ENCODE peak calls at places on chromosomes 2 and 18, in five cellular contexts. One of them, this sample, is unnamed.
A peak's percentile ranks its signal among the peaks of the same experiment; 100 is the strongest.

GRCh38 chr2:23601301-23601965 is 216.5 kb downstream of the KLHL29 start:
- DNase-seq in stromal cell of bone marrow: no peak
- DNase-seq in activated T-cell treated with anti-CD3 and anti-CD28 coated beads, Interleukin-2, amount 50 U/mL, for 24 hours: no peak
- DNase-seq in fibroblast of mammary gland: no peak
- DNase-seq in AG10803: peak; percentile 27
- DNase-seq in this sample: peak; percentile 65

GRCh38 chr2:99691931-99692330 is 202.1 kb upstream of the REV1 start:
- DNase-seq in activated T-cell treated with anti-CD3 and anti-CD28 coated beads, Interleukin-2, amount 50 U/mL, for 24 hours: no peak
- DNase-seq in fibroblast of mammary gland: no peak
- DNase-seq in stromal cell of bone marrow: no peak
- DNase-seq in AG10803: no peak
- DNase-seq in this sample: no peak

GRCh38 chr2:174522553-174522952 is 35.7 kb upstream of the GPR155 start:
- DNase-seq in activated T-cell treated with anti-CD3 and anti-CD28 coated beads, Interleukin-2, amount 50 U/mL, for 24 hours: no peak
- DNase-seq in AG10803: peak; percentile 12
- DNase-seq in stromal cell of bone marrow: no peak
- DNase-seq in fibroblast of mammary gland: peak; percentile 33
- DNase-seq in this sample: peak; percentile 27

GRCh38 chr2:102509749-102510148 is 36.7 kb downstream of the SLC9A4 start:
- DNase-seq in stromal cell of bone marrow: no peak
- DNase-seq in AG10803: no peak
- DNase-seq in activated T-cell treated with anti-CD3 and anti-CD28 coated beads, Interleukin-2, amount 50 U/mL, for 24 hours: no peak
- DNase-seq in fibroblast of mammary gland: peak; percentile 28
- DNase-seq in this sample: no peak

GRCh38 chr2:46118656-46119338 is 178.4 kb upstream of the EPAS1 start:
- DNase-seq in AG10803: peak; percentile 42
- DNase-seq in activated T-cell treated with anti-CD3 and anti-CD28 coated beads, Interleukin-2, amount 50 U/mL, for 24 hours: no peak
- DNase-seq in stromal cell of bone marrow: peak; percentile 42
- DNase-seq in fibroblast of mammary gland: no peak
- DNase-seq in this sample: no peak

GRCh38 chr18:47191956-47192355 is 15.8 kb upstream of the IER3IP1 start:
- DNase-seq in AG10803: peak; percentile 15
- DNase-seq in activated T-cell treated with anti-CD3 and anti-CD28 coated beads, Interleukin-2, amount 50 U/mL, for 24 hours: no peak
- DNase-seq in stromal cell of bone marrow: no peak
- DNase-seq in fibroblast of mammary gland: peak; percentile 50
- DNase-seq in this sample: no peak

GRCh38 chr18:34901299-34901698 is 139.9 kb upstream of the MAPRE2 start:
- DNase-seq in activated T-cell treated with anti-CD3 and anti-CD28 coated beads, Interleukin-2, amount 50 U/mL, for 24 hours: no peak
- DNase-seq in stromal cell of bone marrow: no peak
- DNase-seq in fibroblast of mammary gland: peak; percentile 29
- DNase-seq in AG10803: peak; percentile 6
- DNase-seq in this sample: no peak

GRCh38 chr18:22186484-22186971 is 17.1 kb downstream of the GATA6 start:
- DNase-seq in activated T-cell treated with anti-CD3 and anti-CD28 coated beads, Interleukin-2, amount 50 U/mL, for 24 hours: no peak
- DNase-seq in fibroblast of mammary gland: no peak
- DNase-seq in AG10803: no peak
- DNase-seq in stromal cell of bone marrow: no peak
- DNase-seq in this sample: no peak

GRCh38 chr2:230797515-230798495 is 66.9 kb upstream of the ITM2C start:
- DNase-seq in stromal cell of bone marrow: no peak
- DNase-seq in activated T-cell treated with anti-CD3 and anti-CD28 coated beads, Interleukin-2, amount 50 U/mL, for 24 hours: no peak
- DNase-seq in AG10803: no peak
- DNase-seq in fibroblast of mammary gland: peak; percentile 81
- DNase-seq in this sample: no peak

GRCh38 chr18:79898952-79899608 is 52.4 kb downstream of the SLC66A2 start:
- DNase-seq in fibroblast of mammary gland: no peak
- DNase-seq in AG10803: no peak
- DNase-seq in activated T-cell treated with anti-CD3 and anti-CD28 coated beads, Interleukin-2, amount 50 U/mL, for 24 hours: peak; percentile 17
- DNase-seq in stromal cell of bone marrow: no peak
- DNase-seq in this sample: no peak

GRCh38 chr2:195520671-195521155 is 136.3 kb upstream of the SLC39A10 start:
- DNase-seq in fibroblast of mammary gland: peak; percentile 86
- DNase-seq in activated T-cell treated with anti-CD3 and anti-CD28 coated beads, Interleukin-2, amount 50 U/mL, for 24 hours: no peak
- DNase-seq in stromal cell of bone marrow: peak; percentile 61
- DNase-seq in AG10803: peak; percentile 83
- DNase-seq in this sample: peak; percentile 50

GRCh38 chr2:130864830-130865229 is 28.1 kb downstream of the ARHGEF4 start:
- DNase-seq in fibroblast of mammary gland: peak; percentile 66
- DNase-seq in stromal cell of bone marrow: peak; percentile 17
- DNase-seq in AG10803: peak; percentile 62
- DNase-seq in activated T-cell treated with anti-CD3 and anti-CD28 coated beads, Interleukin-2, amount 50 U/mL, for 24 hours: no peak
- DNase-seq in this sample: no peak

GRCh38 chr2:48039209-48039990 is 133.1 kb upstream of the FBXO11 start:
- DNase-seq in activated T-cell treated with anti-CD3 and anti-CD28 coated beads, Interleukin-2, amount 50 U/mL, for 24 hours: no peak
- DNase-seq in AG10803: no peak
- DNase-seq in fibroblast of mammary gland: no peak
- DNase-seq in stromal cell of bone marrow: no peak
- DNase-seq in this sample: no peak

GRCh38 chr2:209671280-209671679 is 100.4 kb upstream of the UNC80 start:
- DNase-seq in activated T-cell treated with anti-CD3 and anti-CD28 coated beads, Interleukin-2, amount 50 U/mL, for 24 hours: no peak
- DNase-seq in AG10803: no peak
- DNase-seq in fibroblast of mammary gland: no peak
- DNase-seq in stromal cell of bone marrow: no peak
- DNase-seq in this sample: no peak

GRCh38 chr2:111029135-111029927 is 91.4 kb upstream of the BCL2L11 start:
- DNase-seq in fibroblast of mammary gland: no peak
- DNase-seq in activated T-cell treated with anti-CD3 and anti-CD28 coated beads, Interleukin-2, amount 50 U/mL, for 24 hours: no peak
- DNase-seq in AG10803: no peak
- DNase-seq in stromal cell of bone marrow: no peak
- DNase-seq in this sample: no peak

GRCh38 chr2:239216614-239217273 is 184.1 kb downstream of the HDAC4 start:
- DNase-seq in stromal cell of bone marrow: no peak
- DNase-seq in fibroblast of mammary gland: no peak
- DNase-seq in AG10803: no peak
- DNase-seq in activated T-cell treated with anti-CD3 and anti-CD28 coated beads, Interleukin-2, amount 50 U/mL, for 24 hours: peak; percentile 75
- DNase-seq in this sample: no peak

GRCh38 chr18:78542204-78542603 is 437.4 kb upstream of the SALL3 start:
- DNase-seq in fibroblast of mammary gland: no peak
- DNase-seq in AG10803: no peak
- DNase-seq in stromal cell of bone marrow: no peak
- DNase-seq in activated T-cell treated with anti-CD3 and anti-CD28 coated beads, Interleukin-2, amount 50 U/mL, for 24 hours: no peak
- DNase-seq in this sample: no peak

GRCh38 chr18:59719533-59720325 is 22.5 kb upstream of the CCBE1 start:
- DNase-seq in activated T-cell treated with anti-CD3 and anti-CD28 coated beads, Interleukin-2, amount 50 U/mL, for 24 hours: no peak
- DNase-seq in fibroblast of mammary gland: peak; percentile 94
- DNase-seq in stromal cell of bone marrow: peak; percentile 93
- DNase-seq in AG10803: peak; percentile 97
- DNase-seq in this sample: peak; percentile 96

GRCh38 chr2:150169230-150169629 is 318.2 kb downstream of the RND3 start:
- DNase-seq in activated T-cell treated with anti-CD3 and anti-CD28 coated beads, Interleukin-2, amount 50 U/mL, for 24 hours: no peak
- DNase-seq in fibroblast of mammary gland: peak; percentile 71
- DNase-seq in stromal cell of bone marrow: peak; percentile 93
- DNase-seq in AG10803: peak; percentile 68
- DNase-seq in this sample: peak; percentile 32

GRCh38 chr18:6741290-6741689 is 11.8 kb downstream of the ARHGAP28 start:
- DNase-seq in stromal cell of bone marrow: peak; percentile 99
- DNase-seq in activated T-cell treated with anti-CD3 and anti-CD28 coated beads, Interleukin-2, amount 50 U/mL, for 24 hours: no peak
- DNase-seq in AG10803: peak; percentile 88
- DNase-seq in fibroblast of mammary gland: peak; percentile 99
- DNase-seq in this sample: peak; percentile 93

GRCh38 chr2:124693156-124693555 is 668.1 kb downstream of the CNTNAP5 start:
- DNase-seq in fibroblast of mammary gland: no peak
- DNase-seq in stromal cell of bone marrow: no peak
- DNase-seq in AG10803: no peak
- DNase-seq in activated T-cell treated with anti-CD3 and anti-CD28 coated beads, Interleukin-2, amount 50 U/mL, for 24 hours: no peak
- DNase-seq in this sample: no peak

GRCh38 chr2:171531291-171531690 is 9.0 kb downstream of the CYBRD1 start:
- DNase-seq in activated T-cell treated with anti-CD3 and anti-CD28 coated beads, Interleukin-2, amount 50 U/mL, for 24 hours: no peak
- DNase-seq in stromal cell of bone marrow: peak; percentile 78
- DNase-seq in AG10803: peak; percentile 65
- DNase-seq in fibroblast of mammary gland: peak; percentile 83
- DNase-seq in this sample: peak; percentile 57

GRCh38 chr2:31784868-31785267 is 204.1 kb upstream of the SRD5A2 start:
- DNase-seq in fibroblast of mammary gland: no peak
- DNase-seq in activated T-cell treated with anti-CD3 and anti-CD28 coated beads, Interleukin-2, amount 50 U/mL, for 24 hours: no peak
- DNase-seq in AG10803: no peak
- DNase-seq in stromal cell of bone marrow: no peak
- DNase-seq in this sample: no peak

GRCh38 chr2:134160793-134161504 is 92.9 kb upstream of the MGAT5 start:
- DNase-seq in activated T-cell treated with anti-CD3 and anti-CD28 coated beads, Interleukin-2, amount 50 U/mL, for 24 hours: no peak
- DNase-seq in stromal cell of bone marrow: no peak
- DNase-seq in fibroblast of mammary gland: no peak
- DNase-seq in AG10803: peak; percentile 11
- DNase-seq in this sample: peak; percentile 29

GRCh38 chr2:62540786-62541168 is 34.8 kb upstream of the TMEM17 start:
- DNase-seq in AG10803: no peak
- DNase-seq in stromal cell of bone marrow: no peak
- DNase-seq in activated T-cell treated with anti-CD3 and anti-CD28 coated beads, Interleukin-2, amount 50 U/mL, for 24 hours: no peak
- DNase-seq in fibroblast of mammary gland: no peak
- DNase-seq in this sample: no peak

GRCh38 chr2:121377676-121378075 is 92.7 kb upstream of the TFCP2L1 start:
- DNase-seq in AG10803: peak; percentile 38
- DNase-seq in stromal cell of bone marrow: no peak
- DNase-seq in fibroblast of mammary gland: peak; percentile 38
- DNase-seq in activated T-cell treated with anti-CD3 and anti-CD28 coated beads, Interleukin-2, amount 50 U/mL, for 24 hours: no peak
- DNase-seq in this sample: peak; percentile 78

GRCh38 chr2:207502799-207503198 is 27.0 kb upstream of the CREB1 start:
- DNase-seq in activated T-cell treated with anti-CD3 and anti-CD28 coated beads, Interleukin-2, amount 50 U/mL, for 24 hours: no peak
- DNase-seq in AG10803: no peak
- DNase-seq in stromal cell of bone marrow: no peak
- DNase-seq in fibroblast of mammary gland: no peak
- DNase-seq in this sample: no peak

GRCh38 chr2:239168575-239168974 is 232.2 kb downstream of the HDAC4 start:
- DNase-seq in AG10803: no peak
- DNase-seq in stromal cell of bone marrow: no peak
- DNase-seq in activated T-cell treated with anti-CD3 and anti-CD28 coated beads, Interleukin-2, amount 50 U/mL, for 24 hours: no peak
- DNase-seq in fibroblast of mammary gland: no peak
- DNase-seq in this sample: no peak

GRCh38 chr2:152647417-152648010 is 69.7 kb downstream of the PRPF40A start:
- DNase-seq in activated T-cell treated with anti-CD3 and anti-CD28 coated beads, Interleukin-2, amount 50 U/mL, for 24 hours: no peak
- DNase-seq in AG10803: peak; percentile 67
- DNase-seq in fibroblast of mammary gland: peak; percentile 76
- DNase-seq in stromal cell of bone marrow: no peak
- DNase-seq in this sample: peak; percentile 69

GRCh38 chr18:48663096-48663930 is 124.5 kb downstream of the CTIF start:
- DNase-seq in stromal cell of bone marrow: no peak
- DNase-seq in activated T-cell treated with anti-CD3 and anti-CD28 coated beads, Interleukin-2, amount 50 U/mL, for 24 hours: no peak
- DNase-seq in fibroblast of mammary gland: no peak
- DNase-seq in AG10803: no peak
- DNase-seq in this sample: no peak